ENCODE peak calls at places on chromosomes 2 and 18, in five cellular contexts. One of them, this sample, is unnamed.

GRCh38 chr18:8801263-8801901 is 96.0 kb downstream of the MTCL1 start:
- DNase-seq in K562: no peak
- DNase-seq in astrocyte: peak; percentile 97
- DNase-seq in brain microvascular endothelial cell: peak; percentile 85
- DNase-seq in HCT116: no peak
- DNase-seq in this sample: no peak

GRCh38 chr2:100416397-100416938 is 1.0 kb downstream of the CHST10 start:
- DNase-seq in K562: peak; percentile 27
- DNase-seq in astrocyte: peak; percentile 0
- DNase-seq in brain microvascular endothelial cell: no peak
- DNase-seq in HCT116: no peak
- DNase-seq in this sample: no peak

GRCh38 chr2:135164431-135164830 is 112.3 kb downstream of the RAB3GAP1 start:
- DNase-seq in K562: no peak
- DNase-seq in astrocyte: peak; percentile 74
- DNase-seq in brain microvascular endothelial cell: peak; percentile 85
- DNase-seq in HCT116: no peak
- DNase-seq in this sample: no peak

GRCh38 chr2:131656816-131657633 is 129.3 kb downstream of the CCDC74A start:
- DNase-seq in K562: no peak
- DNase-seq in astrocyte: no peak
- DNase-seq in brain microvascular endothelial cell: no peak
- DNase-seq in HCT116: no peak
- DNase-seq in this sample: no peak

GRCh38 chr2:197092431-197092830 is 165.9 kb upstream of the PGAP1 start:
- DNase-seq in K562: no peak
- DNase-seq in astrocyte: peak; percentile 69
- DNase-seq in brain microvascular endothelial cell: peak; percentile 25
- DNase-seq in HCT116: no peak
- DNase-seq in this sample: no peak

GRCh38 chr2:190088917-190089316 is 26.4 kb upstream of the MSTN start:
- DNase-seq in K562: peak; percentile 24
- DNase-seq in astrocyte: peak; percentile 33
- DNase-seq in brain microvascular endothelial cell: peak; percentile 67
- DNase-seq in HCT116: peak; percentile 72
- DNase-seq in this sample: peak; percentile 18

GRCh38 chr2:180657054-180657453 is 323.4 kb upstream of the UBE2E3 start:
- DNase-seq in K562: no peak
- DNase-seq in astrocyte: peak; percentile 82
- DNase-seq in brain microvascular endothelial cell: peak; percentile 67
- DNase-seq in HCT116: peak; percentile 48
- DNase-seq in this sample: no peak

GRCh38 chr2:200288670-200289429 is 17.6 kb upstream of the SPATS2L start:
- DNase-seq in K562: no peak
- DNase-seq in astrocyte: no peak
- DNase-seq in brain microvascular endothelial cell: no peak
- DNase-seq in HCT116: no peak
- DNase-seq in this sample: no peak

GRCh38 chr2:20378891-20379519 is 28.4 kb upstream of the PUM2 start:
- DNase-seq in K562: peak; percentile 73
- DNase-seq in astrocyte: peak; percentile 69
- DNase-seq in brain microvascular endothelial cell: peak; percentile 67
- DNase-seq in HCT116: peak; percentile 38
- DNase-seq in this sample: peak; percentile 49

GRCh38 chr2:128510701-128511100 is 192.0 kb upstream of the HS6ST1 start:
- DNase-seq in K562: no peak
- DNase-seq in astrocyte: peak; percentile 10
- DNase-seq in brain microvascular endothelial cell: peak; percentile 24
- DNase-seq in HCT116: no peak
- DNase-seq in this sample: no peak

GRCh38 chr2:47008381-47009280 is 93.0 kb upstream of the MCFD2 start:
- DNase-seq in K562: no peak
- DNase-seq in astrocyte: peak; percentile 60
- DNase-seq in brain microvascular endothelial cell: peak; percentile 53
- DNase-seq in HCT116: no peak
- DNase-seq in this sample: no peak

GRCh38 chr2:71531522-71532047 is 78.2 kb downstream of the DYSF start:
- DNase-seq in K562: peak; percentile 29
- DNase-seq in astrocyte: peak; percentile 68
- DNase-seq in brain microvascular endothelial cell: peak; percentile 67
- DNase-seq in HCT116: peak; percentile 67
- DNase-seq in this sample: no peak

GRCh38 chr2:67872481-67872880 is 190.3 kb downstream of the C1D start:
- DNase-seq in K562: no peak
- DNase-seq in astrocyte: peak; percentile 6
- DNase-seq in brain microvascular endothelial cell: no peak
- DNase-seq in HCT116: no peak
- DNase-seq in this sample: no peak

GRCh38 chr2:137950238-137950637 is 14.0 kb upstream of the HNMT start:
- DNase-seq in K562: peak; percentile 30
- DNase-seq in astrocyte: no peak
- DNase-seq in brain microvascular endothelial cell: no peak
- DNase-seq in HCT116: no peak
- DNase-seq in this sample: no peak

GRCh38 chr2:45652090-45653050 is 895 bp downstream of the PRKCE start:
- DNase-seq in K562: no peak
- DNase-seq in astrocyte: peak; percentile 38
- DNase-seq in brain microvascular endothelial cell: peak; percentile 35
- DNase-seq in HCT116: no peak
- DNase-seq in this sample: no peak

GRCh38 chr18:48896875-48897511 is 53.8 kb downstream of the SMAD7 start:
- DNase-seq in K562: peak; percentile 87
- DNase-seq in astrocyte: no peak
- DNase-seq in brain microvascular endothelial cell: no peak
- DNase-seq in HCT116: no peak
- DNase-seq in this sample: no peak

GRCh38 chr2:108944601-108945241 is 44.3 kb downstream of the EDAR start:
- DNase-seq in K562: peak; percentile 33
- DNase-seq in astrocyte: no peak
- DNase-seq in brain microvascular endothelial cell: no peak
- DNase-seq in HCT116: no peak
- DNase-seq in this sample: no peak

GRCh38 chr18:29191263-29191662 is 1014.3 kb upstream of the CDH2 start:
- DNase-seq in K562: no peak
- DNase-seq in astrocyte: peak; percentile 3
- DNase-seq in brain microvascular endothelial cell: no peak
- DNase-seq in HCT116: no peak
- DNase-seq in this sample: no peak

GRCh38 chr2:234880551-234881211 is 71.1 kb upstream of the SH3BP4 start:
- DNase-seq in K562: no peak
- DNase-seq in astrocyte: peak; percentile 99
- DNase-seq in brain microvascular endothelial cell: peak; percentile 86
- DNase-seq in HCT116: peak; percentile 59
- DNase-seq in this sample: no peak

GRCh38 chr2:107635883-107636282 is 190.8 kb upstream of the RGPD4 start:
- DNase-seq in K562: no peak
- DNase-seq in astrocyte: peak; percentile 95
- DNase-seq in brain microvascular endothelial cell: peak; percentile 70
- DNase-seq in HCT116: no peak
- DNase-seq in this sample: no peak

GRCh38 chr2:205637037-205637602 is 45.2 kb upstream of the NRP2 start:
- DNase-seq in K562: no peak
- DNase-seq in astrocyte: no peak
- DNase-seq in brain microvascular endothelial cell: no peak
- DNase-seq in HCT116: no peak
- DNase-seq in this sample: no peak

GRCh38 chr2:172196768-172197322 is 94.1 kb upstream of the DLX2 start:
- DNase-seq in K562: no peak
- DNase-seq in astrocyte: peak; percentile 84
- DNase-seq in brain microvascular endothelial cell: peak; percentile 27
- DNase-seq in HCT116: no peak
- DNase-seq in this sample: no peak

GRCh38 chr2:29014811-29015414 is 33.8 kb downstream of the TOGARAM2 start:
- DNase-seq in K562: peak; percentile 28
- DNase-seq in astrocyte: peak; percentile 80
- DNase-seq in brain microvascular endothelial cell: peak; percentile 85
- DNase-seq in HCT116: no peak
- DNase-seq in this sample: no peak

GRCh38 chr18:23207191-23207955 is 72.1 kb downstream of the CABLES1 start:
- DNase-seq in K562: peak; percentile 77
- DNase-seq in astrocyte: peak; percentile 60
- DNase-seq in brain microvascular endothelial cell: peak; percentile 36
- DNase-seq in HCT116: peak; percentile 8
- DNase-seq in this sample: no peak
- TF ChIP-seq CTCF in K562: peak; percentile 71
- TF ChIP-seq CTCF in astrocyte: peak; percentile 37
- TF ChIP-seq CTCF in brain microvascular endothelial cell: peak; percentile 63
- TF ChIP-seq CTCF in HCT116: peak; percentile 23
- TF ChIP-seq CTCF in this sample: peak; percentile 18

DNA sequence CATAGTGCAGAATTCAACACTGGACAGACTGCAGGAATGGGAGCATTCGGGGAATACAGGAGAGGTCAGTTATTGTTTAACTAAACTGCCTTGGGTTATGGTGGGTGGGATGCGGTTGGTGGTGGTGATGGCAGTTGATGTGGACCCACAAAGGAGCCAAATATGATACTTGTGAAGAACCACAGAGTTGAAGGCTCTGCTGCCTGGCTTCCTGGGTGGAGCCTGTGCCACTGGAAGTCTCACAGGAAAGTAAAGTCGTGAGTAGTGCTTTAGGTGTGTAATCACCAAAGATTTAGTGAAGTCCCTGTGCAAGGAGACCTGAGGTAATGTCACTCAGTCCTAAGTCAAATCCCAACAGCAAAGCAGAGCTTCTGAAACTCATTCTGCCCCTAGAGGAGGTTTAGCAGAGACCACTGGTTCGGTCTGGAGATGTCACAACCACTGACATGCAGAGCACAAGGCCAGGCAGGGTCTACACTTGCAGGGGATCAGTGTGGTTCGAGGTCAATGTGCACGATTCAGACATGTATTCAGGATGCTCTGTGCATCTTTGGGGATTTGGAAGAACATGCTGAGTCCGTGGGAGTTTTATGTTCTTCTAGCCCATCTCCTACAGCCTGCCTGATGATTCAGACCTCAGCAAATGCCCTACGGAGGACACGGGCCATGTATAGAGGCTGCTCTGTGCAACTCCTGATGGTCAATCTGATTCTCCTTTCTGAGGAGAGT is 1150.9 kb downstream of the RPIA start:
- DNase-seq in K562: peak; percentile 1
- DNase-seq in astrocyte: no peak
- DNase-seq in brain microvascular endothelial cell: no peak
- DNase-seq in HCT116: no peak
- DNase-seq in this sample: no peak
- TF ChIP-seq CTCF in K562: no peak
- TF ChIP-seq CTCF in astrocyte: no peak
- TF ChIP-seq CTCF in brain microvascular endothelial cell: no peak
- TF ChIP-seq CTCF in HCT116: no peak
- TF ChIP-seq CTCF in this sample: no peak

DNA sequence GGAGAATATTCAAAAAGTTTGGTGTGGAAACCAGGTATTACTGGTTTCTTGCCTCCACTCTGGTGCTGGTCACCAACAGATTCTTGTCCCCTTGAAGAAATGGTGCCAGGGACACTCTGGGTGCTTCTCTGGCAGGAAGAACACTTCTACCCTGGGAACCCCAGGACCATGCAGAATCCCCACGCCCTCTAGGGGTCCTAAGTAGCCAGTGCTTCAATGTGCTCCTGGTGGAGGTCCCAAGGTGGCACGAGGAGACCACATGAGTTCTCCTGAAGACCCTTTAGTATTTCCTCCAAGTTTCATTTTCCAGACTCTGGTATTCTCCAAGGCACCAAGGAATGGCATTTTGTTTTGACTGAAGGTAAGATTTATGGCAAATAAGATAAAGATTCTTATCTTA is 380.6 kb downstream of the TSN start:
- DNase-seq in K562: peak; percentile 48
- DNase-seq in astrocyte: no peak
- DNase-seq in brain microvascular endothelial cell: no peak
- DNase-seq in HCT116: peak; percentile 16
- DNase-seq in this sample: no peak
- TF ChIP-seq CTCF in K562: peak; percentile 63
- TF ChIP-seq CTCF in astrocyte: peak; percentile 52
- TF ChIP-seq CTCF in brain microvascular endothelial cell: peak; percentile 67
- TF ChIP-seq CTCF in HCT116: peak; percentile 28
- TF ChIP-seq CTCF in this sample: peak; percentile 50

GRCh38 chr18:25351773-25352628 is at the start of gene ZNF521:
- DNase-seq in K562: peak; percentile 92
- DNase-seq in astrocyte: peak; percentile 84
- DNase-seq in brain microvascular endothelial cell: peak; percentile 77
- DNase-seq in HCT116: peak; percentile 18
- DNase-seq in this sample: peak; percentile 69
- TF ChIP-seq CTCF in K562: no peak
- TF ChIP-seq CTCF in astrocyte: peak; percentile 7
- TF ChIP-seq CTCF in brain microvascular endothelial cell: peak; percentile 49
- TF ChIP-seq CTCF in HCT116: no peak
- TF ChIP-seq CTCF in this sample: peak; percentile 33

DNA sequence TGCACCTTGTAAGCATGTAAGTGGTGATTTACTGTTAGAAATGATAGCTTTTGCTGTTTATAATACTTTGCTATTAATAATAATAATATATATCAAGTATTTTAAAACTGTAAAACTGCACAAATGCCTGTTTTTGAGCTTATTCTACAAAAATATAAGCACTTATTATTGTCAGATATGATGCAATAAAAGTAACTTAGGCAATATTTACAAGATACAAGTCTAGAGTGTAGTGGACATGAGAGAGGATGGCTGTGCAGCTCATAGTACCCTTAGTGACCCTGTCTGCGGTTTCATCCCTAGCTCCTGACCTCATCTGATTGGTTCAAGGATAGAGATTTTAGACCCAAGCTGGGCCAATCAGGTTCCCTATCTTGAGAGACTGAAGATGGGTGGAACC is 178.4 kb downstream of the MTX2 start:
- DNase-seq in K562: no peak
- DNase-seq in astrocyte: no peak
- DNase-seq in brain microvascular endothelial cell: no peak
- DNase-seq in HCT116: no peak
- DNase-seq in this sample: no peak
- TF ChIP-seq CTCF in K562: no peak
- TF ChIP-seq CTCF in astrocyte: no peak
- TF ChIP-seq CTCF in brain microvascular endothelial cell: no peak
- TF ChIP-seq CTCF in HCT116: no peak
- TF ChIP-seq CTCF in this sample: no peak

This sample was measured in progenitor cell of endocrine pancreas.